ENCODE peak calls at places on chromosomes 12 and 14, in seven cellular contexts. Y is GM12891; C is pancreas; M is stimulated activated CD4-positive, alpha-beta T cell treated with anti-CD3 and anti-CD28 coated beads, TNF-alpha, amount 100 ng/mL, for 24 hours; U is CD4-positive, CD25-positive, alpha-beta regulatory T cell; V is left colon; W is fibroblast of lung. F is an unnamed sample.

GRCh38 chr14:75711134-75711795 is 50.2 kb downstream of the TTLL5 start:
- DNase-seq in Y (peak; percentile 14), C (peak; percentile 20), M (no peak), U (peak; percentile 12), V (no peak), W (peak; percentile 67), F (peak; percentile 63)

GRCh38 chr12:54917001-54917488 is 62.7 kb downstream of the MUCL1 start:
- DNase-seq in Y (no peak), C (no peak), M (no peak), U (no peak), V (no peak), W (no peak), F (no peak)

GRCh38 chr14:99274346-99275221 is 2.6 kb upstream of the BCL11B start:
- DNase-seq in Y (no peak), C (peak; percentile 50), M (no peak), U (peak; percentile 60), V (peak; percentile 79), W (peak; percentile 85), F (peak; percentile 76)

GRCh38 chr14:92540472-92541048 is 27.0 kb downstream of the RIN3 start:
- DNase-seq in Y (no peak), C (peak; percentile 71), M (no peak), U (no peak), V (peak; percentile 89), W (peak; percentile 100), F (peak; percentile 99)

GRCh38 chr12:9813821-9814798 is 13.2 kb upstream of the KLRF1 start:
- DNase-seq in Y (peak; percentile 85), C (peak; percentile 26), M (peak; percentile 91), U (peak; percentile 90), V (peak; percentile 73), W (peak; percentile 16), F (peak; percentile 58)

GRCh38 chr14:32068708-32069107 is 8.4 kb upstream of the ARHGAP5 start:
- DNase-seq in Y (no peak), C (no peak), M (no peak), U (no peak), V (no peak), W (no peak), F (no peak)

GRCh38 chr12:31558521-31558920 is 32.4 kb downstream of the DENND5B start:
- DNase-seq in Y (no peak), C (no peak), M (no peak), U (no peak), V (no peak), W (peak; percentile 80), F (peak; percentile 47)

GRCh38 chr14:70856851-70857498 is 47.7 kb upstream of the MAP3K9 start:
- DNase-seq in Y (no peak), C (no peak), M (no peak), U (no peak), V (no peak), W (peak; percentile 99), F (peak; percentile 94)

GRCh38 chr14:27739657-27740156 is 1026.9 kb upstream of the FOXG1 start:
- DNase-seq in Y (no peak), C (no peak), M (no peak), U (no peak), V (no peak), W (no peak), F (no peak)

GRCh38 chr12:6163554-6164060 is 36.6 kb upstream of the CD9 start:
- DNase-seq in Y (no peak), C (no peak), M (no peak), U (no peak), V (no peak), W (no peak), F (no peak)

GRCh38 chr12:56029666-56030293 is 8.9 kb downstream of the IKZF4 start:
- DNase-seq in Y (no peak), C (peak; percentile 31), M (peak; percentile 20), U (no peak), V (peak; percentile 56), W (peak; percentile 61), F (peak; percentile 66)

GRCh38 chr12:24795699-24796385 is 153.1 kb downstream of the BCAT1 start:
- DNase-seq in Y (no peak), C (no peak), M (no peak), U (peak; percentile 18), V (no peak), W (no peak), F (peak; percentile 23)

GRCh38 chr14:61064210-61064609 is 83.2 kb downstream of the SLC38A6 start:
- DNase-seq in Y (no peak), C (no peak), M (no peak), U (no peak), V (no peak), W (no peak), F (no peak)

F was measured in EL.